ENCODE peak calls at places on chromosomes 12 and 14, in ten cellular contexts. I, E, V, T, K, B, Z, G, Q and S are unnamed samples.

GRCh38 chr12:176321-177181 is 37.4 kb downstream of the SLC6A12 start:
- DNase-seq in I (no peak), E (peak), V (no peak), T (no peak), K (no peak), B (no peak), Z (peak), G (no peak), Q (no peak), S (no peak)

GRCh38 chr12:10652192-10652591 is 21.7 kb downstream of the STYK1 start:
- DNase-seq in I (no peak), E (no peak), V (no peak), T (no peak), K (no peak), B (no peak), Z (no peak), G (no peak), Q (no peak), S (no peak)

GRCh38 chr14:69610020-69610858 is 1.2 kb upstream of the SUSD6 start:
- DNase-seq in I (no peak), E (no peak), V (no peak), T (no peak), K (peak), B (no peak), Z (no peak), G (no peak), Q (no peak), S (no peak)

GRCh38 chr12:111455448-111456320 is 50.0 kb downstream of the SH2B3 start:
- DNase-seq in I (no peak), E (no peak), V (no peak), T (no peak), K (no peak), B (no peak), Z (no peak), G (no peak), Q (no peak), S (no peak)

GRCh38 chr12:108316153-108316892 is 22.8 kb downstream of the CMKLR1 start:
- DNase-seq in I (no peak), E (no peak), V (no peak), T (no peak), K (no peak), B (no peak), Z (no peak), G (peak), Q (no peak), S (no peak)

GRCh38 chr12:109818900-109819500 is 14.2 kb downstream of the TRPV4 start:
- DNase-seq in I (no peak), E (no peak), V (no peak), T (peak), K (no peak), B (peak), Z (no peak), G (no peak), Q (no peak), S (no peak)

GRCh38 chr12:8078400-8078799 is 3.7 kb upstream of the NECAP1 start:
- DNase-seq in I (peak), E (peak), V (no peak), T (peak), K (peak), B (peak), Z (no peak), G (no peak), Q (peak), S (no peak)

GRCh38 chr12:4984971-4985370 is 58.7 kb upstream of the KCNA5 start:
- DNase-seq in I (no peak), E (no peak), V (no peak), T (no peak), K (no peak), B (no peak), Z (peak), G (no peak), Q (peak), S (no peak)

GRCh38 chr14:90274019-90274418 is 17.7 kb downstream of the PSMC1 start:
- DNase-seq in I (no peak), E (no peak), V (no peak), T (no peak), K (no peak), B (no peak), Z (no peak), G (no peak), Q (no peak), S (no peak)

GRCh38 chr14:74501135-74501614 is 7.6 kb downstream of the ISCA2 start:
- DNase-seq in I (peak), E (peak), V (no peak), T (no peak), K (peak), B (peak), Z (peak), G (peak), Q (peak), S (no peak)

GRCh38 chr12:112005419-112006395 is 7.3 kb downstream of the TMEM116 start:
- DNase-seq in I (no peak), E (peak), V (no peak), T (no peak), K (no peak), B (no peak), Z (no peak), G (no peak), Q (no peak), S (no peak)

GRCh38 chr12:91743727-91744126 is 401.9 kb downstream of the BTG1 start:
- DNase-seq in I (no peak), E (no peak), V (no peak), T (no peak), K (no peak), B (no peak), Z (no peak), G (no peak), Q (no peak), S (no peak)

GRCh38 chr12:26113853-26114719 is 10.8 kb downstream of the BHLHE41 start:
- DNase-seq in I (peak), E (peak), V (peak), T (peak), K (peak), B (peak), Z (no peak), G (peak), Q (peak), S (peak)

GRCh38 chr12:32377344-32378000 is 21.9 kb upstream of the FGD4 start:
- DNase-seq in I (no peak), E (no peak), V (no peak), T (no peak), K (no peak), B (no peak), Z (no peak), G (no peak), Q (no peak), S (no peak)

GRCh38 chr12:117622741-117623140 is 261.3 kb upstream of the NOS1 start:
- DNase-seq in I (no peak), E (no peak), V (no peak), T (no peak), K (no peak), B (no peak), Z (no peak), G (no peak), Q (no peak), S (no peak)

GRCh38 chr12:43069768-43070221 is 480.2 kb upstream of the PRICKLE1 start:
- DNase-seq in I (no peak), E (peak), V (no peak), T (no peak), K (no peak), B (no peak), Z (no peak), G (peak), Q (no peak), S (no peak)

GRCh38 chr12:1826867-1827705 is 6.7 kb downstream of the LRTM2 start:
- DNase-seq in I (no peak), E (no peak), V (no peak), T (no peak), K (no peak), B (no peak), Z (no peak), G (no peak), Q (no peak), S (no peak)

GRCh38 chr12:90569685-90570084 is 385.3 kb downstream of the CCER1 start:
- DNase-seq in I (no peak), E (no peak), V (no peak), T (no peak), K (no peak), B (no peak), Z (no peak), G (no peak), Q (no peak), S (no peak)

GRCh38 chr12:96448287-96448686 is 41.1 kb upstream of the CFAP54 start:
- DNase-seq in I (no peak), E (no peak), V (no peak), T (no peak), K (no peak), B (no peak), Z (no peak), G (no peak), Q (no peak), S (no peak)

GRCh38 chr14:55412686-55413085 is 1.1 kb upstream of the ATG14 start:
- DNase-seq in I (no peak), E (no peak), V (no peak), T (no peak), K (no peak), B (no peak), Z (no peak), G (no peak), Q (no peak), S (no peak)

GRCh38 chr14:42535397-42535796 is 928.7 kb downstream of the LRFN5 start:
- DNase-seq in I (no peak), E (no peak), V (no peak), T (no peak), K (peak), B (no peak), Z (no peak), G (no peak), Q (no peak), S (no peak)

GRCh38 chr12:70243510-70244331 is 488 bp downstream of the CNOT2 start:
- DNase-seq in I (peak), E (peak), V (peak), T (no peak), K (peak), B (peak), Z (peak), G (peak), Q (peak), S (peak)

GRCh38 chr14:80364274-80364673 is 153.0 kb upstream of the DIO2 start:
- DNase-seq in I (no peak), E (no peak), V (no peak), T (no peak), K (peak), B (no peak), Z (peak), G (no peak), Q (peak), S (no peak)

GRCh38 chr12:130335517-130336392 is 1.9 kb upstream of the PIWIL1 start:
- DNase-seq in I (peak), E (peak), V (no peak), T (no peak), K (peak), B (peak), Z (peak), G (no peak), Q (peak), S (no peak)

GRCh38 chr12:83128529-83128928 is 441.8 kb downstream of the TMTC2 start:
- DNase-seq in I (no peak), E (no peak), V (no peak), T (no peak), K (no peak), B (peak), Z (no peak), G (no peak), Q (no peak), S (no peak)

GRCh38 chr12:115914122-115914521 is 363.4 kb downstream of the MED13L start:
- DNase-seq in I (no peak), E (no peak), V (no peak), T (no peak), K (peak), B (no peak), Z (no peak), G (no peak), Q (no peak), S (no peak)

GRCh38 chr14:100192250-100192671 is 32.8 kb upstream of the DEGS2 start:
- DNase-seq in I (no peak), E (no peak), V (no peak), T (no peak), K (no peak), B (no peak), Z (no peak), G (no peak), Q (no peak), S (no peak)

GRCh38 chr12:2640709-2641108 is 154.1 kb upstream of the FKBP4 start:
- DNase-seq in I (no peak), E (peak), V (no peak), T (peak), K (no peak), B (peak), Z (no peak), G (peak), Q (no peak), S (no peak)

GRCh38 chr14:48788771-48789170 is 797.4 kb downstream of the RPS29 start:
- DNase-seq in I (no peak), E (no peak), V (no peak), T (no peak), K (no peak), B (no peak), Z (no peak), G (no peak), Q (no peak), S (no peak)